ENCODE peak calls at places on chromosomes 11 and 22, in four cellular contexts. H is Calu3, U is SJCRH30, J is foreskin fibroblast. D is an unnamed sample.

GRCh38 chr11:121634889-121635288 is 182.1 kb upstream of the SORL1-AS1 start:
- DNase-seq in H (no peak), U (no peak), J (peak), D (no peak)

GRCh38 chr11:112113539-112114457 is 27.1 kb downstream of the SDHD start:
- DNase-seq in H (no peak), U (peak), J (peak), D (peak)

GRCh38 chr11:114615448-114616361 is 20.1 kb upstream of the NXPE4 start:
- DNase-seq in H (no peak), U (no peak), J (no peak), D (no peak)

GRCh38 chr22:39498368-39498767 is 3.7 kb upstream of the MIEF1 start:
- DNase-seq in H (no peak), U (no peak), J (no peak), D (no peak)

GRCh38 chr11:32173435-32173834 is 82.6 kb downstream of the RCN1 start:
- DNase-seq in H (peak), U (peak), J (peak), D (peak)

GRCh38 chr11:72443016-72443415 is 8.7 kb upstream of the CLPB start:
- DNase-seq in H (no peak), U (no peak), J (peak), D (no peak)

GRCh38 chr11:66157182-66157864 is 87.3 kb downstream of the PACS1 start:
- DNase-seq in H (no peak), U (no peak), J (peak), D (no peak)

GRCh38 chr11:119991022-119991404 is 146.9 kb downstream of the TRIM29 start:
- DNase-seq in H (no peak), U (no peak), J (no peak), D (no peak)

GRCh38 chr11:124108158-124108557 is 7.1 kb upstream of the VWA5A start:
- DNase-seq in H (peak), U (peak), J (peak), D (no peak)

GRCh38 chr11:118295199-118295598 is 9.3 kb upstream of the CD3E start:
- DNase-seq in H (no peak), U (no peak), J (no peak), D (no peak)

GRCh38 chr11:129866328-129866727 is 29.1 kb downstream of the NFRKB start:
- DNase-seq in H (no peak), U (no peak), J (no peak), D (no peak)

GRCh38 chr11:783581-784015 is 6.3 kb downstream of the CEND1 start:
- DNase-seq in H (no peak), U (peak), J (peak), D (peak)

GRCh38 chr11:12767022-12767421 is 92.8 kb downstream of the TEAD1 start:
- DNase-seq in H (no peak), U (no peak), J (peak), D (no peak)

GRCh38 chr11:1919428-1920127 is at the start of gene TNNT3:
- DNase-seq in H (no peak), U (peak), J (no peak), D (no peak)

GRCh38 chr11:106724293-106724892 is 293.9 kb downstream of the GUCY1A2 start:
- DNase-seq in H (no peak), U (no peak), J (peak), D (no peak)

GRCh38 chr22:23175817-23176644 is 4.3 kb upstream of the BCR start:
- DNase-seq in H (no peak), U (no peak), J (no peak), D (no peak)

GRCh38 chr11:130580372-130580771 is 131.9 kb downstream of the ADAMTS15 start:
- DNase-seq in H (peak), U (peak), J (peak), D (peak)

GRCh38 chr11:38460901-38461300 is 1862.9 kb upstream of the RAG2 start:
- DNase-seq in H (no peak), U (peak), J (peak), D (peak)

GRCh38 chr11:65912840-65913239 is 6.0 kb downstream of the C11orf68 start:
- DNase-seq in H (no peak), U (peak), J (peak), D (no peak)

GRCh38 chr22:24435323-24435645 is 7.9 kb downstream of the ADORA2A start:
- DNase-seq in H (no peak), U (no peak), J (no peak), D (no peak)

GRCh38 chr11:10659339-10660216 is 34.0 kb downstream of the IRAG1 start:
- DNase-seq in H (peak), U (no peak), J (peak), D (no peak)

GRCh38 chr11:114321621-114322257 is 25.5 kb downstream of the NNMT start:
- DNase-seq in H (no peak), U (no peak), J (peak), D (no peak)

GRCh38 chr11:64803846-64804345 is 882 bp upstream of the MAP4K2 start:
- DNase-seq in H (no peak), U (no peak), J (no peak), D (no peak)

D was measured in cerebellar cortex.